ENCODE peak calls at places on chromosome 22, in four cellular contexts. C, G, R and P are unnamed samples.
A peak's percentile ranks its signal among the peaks of the same experiment; 100 is the strongest.

GRCh38 chr22:36532466-36532865 is 3.5 kb upstream of the EIF3D start:
- DNase-seq in C (no peak), G (no peak), R (no peak), P (no peak)

GRCh38 chr22:46380581-46380980 is 45.1 kb downstream of the TRMU start:
- DNase-seq in C (no peak), G (no peak), R (no peak), P (no peak)

GRCh38 chr22:49020314-49020713 is 807.4 kb downstream of the BRD1 start:
- DNase-seq in C (no peak), G (no peak), R (no peak), P (no peak)

GRCh38 chr22:20843501-20843900 is 15.1 kb downstream of the PI4KA start:
- DNase-seq in C (peak; percentile 80), G (no peak), R (no peak), P (no peak)

GRCh38 chr22:45290410-45290936 is 5.7 kb downstream of the UPK3A start:
- DNase-seq in C (no peak), G (peak; percentile 71), R (no peak), P (no peak)

GRCh38 chr22:40112595-40112994 is 65.1 kb upstream of the TNRC6B start:
- DNase-seq in C (no peak), G (no peak), R (no peak), P (no peak)

GRCh38 chr22:46053563-46054090 is 76.7 kb upstream of the WNT7B start:
- DNase-seq in C (peak; percentile 81), G (peak; percentile 64), R (no peak), P (peak; percentile 83)

GRCh38 chr22:43230983-43231723 is 44.2 kb upstream of the TTLL12 start:
- DNase-seq in C (peak; percentile 67), G (peak; percentile 20), R (no peak), P (no peak)

GRCh38 chr22:47773635-47774034 is 1011.2 kb downstream of the TBC1D22A start:
- DNase-seq in C (no peak), G (no peak), R (no peak), P (no peak)

GRCh38 chr22:38220653-38221386 is 19.0 kb downstream of the MAFF start:
- DNase-seq in C (no peak), G (no peak), R (no peak), P (no peak)

GRCh38 chr22:44741929-44742328 is 10.4 kb upstream of the ARHGAP8 start:
- DNase-seq in C (no peak), G (no peak), R (no peak), P (no peak)

GRCh38 chr22:37166675-37167066 is 17.0 kb upstream of the IL2RB start:
- DNase-seq in C (peak; percentile 72), G (peak; percentile 59), R (no peak), P (peak; percentile 67)

GRCh38 chr22:44381761-44382454 is 69.2 kb upstream of the SHISAL1 start:
- DNase-seq in C (no peak), G (no peak), R (no peak), P (no peak)

GRCh38 chr22:50361688-50362087 is 18.6 kb downstream of the PPP6R2 start:
- DNase-seq in C (no peak), G (no peak), R (no peak), P (no peak)

GRCh38 chr22:19802881-19803735 is 42.5 kb downstream of the TBX1 start:
- DNase-seq in C (no peak), G (no peak), R (no peak), P (no peak)

GRCh38 chr22:46052801-46053562 is 76.0 kb upstream of the WNT7B start:
- DNase-seq in C (peak; percentile 72), G (peak; percentile 47), R (no peak), P (no peak)

GRCh38 chr22:22914726-22915669 is 27.4 kb downstream of the IGLL5 start:
- DNase-seq in C (no peak), G (no peak), R (no peak), P (no peak)

GRCh38 chr22:22687638-22688500 is 43.5 kb downstream of the GGTLC2 start:
- DNase-seq in C (peak; percentile 46), G (peak; percentile 39), R (peak; percentile 14), P (peak; percentile 9)

GRCh38 chr22:49663823-49664222 is 163.8 kb downstream of the BRD1 start:
- DNase-seq in C (no peak), G (no peak), R (no peak), P (no peak)